ENCODE peak calls at places on chromosomes 3 and 15, in seven cellular contexts. R is pancreas, H is RWPE1, J is psoas muscle, O is H1, Z is cardiac muscle cell, U is right atrium auricular region. W is an unnamed sample.

GRCh38 chr3:111326144-111326995 is 215.6 kb upstream of the CD96 start:
- DNase-seq in R (no peak), H (no peak), J (no peak), O (no peak), Z (peak; percentile 43), U (no peak), W (no peak)

GRCh38 chr15:78934063-78935023 is 10.5 kb downstream of the CTSH start:
- DNase-seq in R (no peak), H (no peak), J (no peak), O (no peak), Z (peak; percentile 55), U (peak; percentile 67), W (no peak)

GRCh38 chr3:148074916-148075315 is 622.8 kb upstream of the AGTR1 start:
- DNase-seq in R (no peak), H (no peak), J (no peak), O (no peak), Z (no peak), U (no peak), W (no peak)

GRCh38 chr15:67906382-67906781 is 66.5 kb upstream of the RNU6-1 start:
- DNase-seq in R (no peak), H (no peak), J (no peak), O (no peak), Z (peak; percentile 57), U (no peak), W (no peak)

GRCh38 chr3:126154391-126155279 is 25.8 kb downstream of the ALDH1L1 start:
- DNase-seq in R (no peak), H (no peak), J (no peak), O (no peak), Z (no peak), U (peak; percentile 53), W (no peak)

GRCh38 chr3:54356299-54357037 is 234.1 kb downstream of the CACNA2D3 start:
- DNase-seq in R (no peak), H (no peak), J (peak; percentile 18), O (no peak), Z (peak; percentile 43), U (no peak), W (no peak)

GRCh38 chr3:29686889-29687592 is 406.2 kb downstream of the RBMS3 start:
- DNase-seq in R (no peak), H (no peak), J (no peak), O (no peak), Z (peak; percentile 88), U (no peak), W (no peak)

GRCh38 chr3:11909726-11910125 is 63.0 kb upstream of the TAMM41 start:
- DNase-seq in R (no peak), H (no peak), J (no peak), O (no peak), Z (no peak), U (no peak), W (no peak)

GRCh38 chr3:84904819-84905555 is 53.8 kb upstream of the CADM2 start:
- DNase-seq in R (no peak), H (no peak), J (peak; percentile 46), O (no peak), Z (no peak), U (no peak), W (no peak)

GRCh38 chr15:81157195-81157938 is 23.3 kb downstream of the CFAP161 start:
- DNase-seq in R (no peak), H (no peak), J (no peak), O (no peak), Z (no peak), U (no peak), W (no peak)

GRCh38 chr15:100665570-100665969 is 63.2 kb downstream of the ASB7 start:
- DNase-seq in R (no peak), H (peak; percentile 10), J (no peak), O (no peak), Z (peak; percentile 59), U (no peak), W (no peak)

GRCh38 chr3:189304465-189305341 is 132.9 kb downstream of the TPRG1 start:
- DNase-seq in R (peak; percentile 72), H (peak; percentile 89), J (no peak), O (peak; percentile 43), Z (peak; percentile 13), U (no peak), W (peak; percentile 28)

GRCh38 chr3:32816439-32817194 is 1.2 kb upstream of the TRIM71 start:
- DNase-seq in R (no peak), H (no peak), J (no peak), O (peak; percentile 82), Z (peak; percentile 19), U (no peak), W (no peak)

GRCh38 chr3:52529376-52530333 is 4.0 kb downstream of the NT5DC2 start:
- DNase-seq in R (no peak), H (no peak), J (no peak), O (no peak), Z (peak; percentile 86), U (peak; percentile 77), W (no peak)

GRCh38 chr15:88833688-88834087 is 30.5 kb downstream of the ACAN start:
- DNase-seq in R (no peak), H (no peak), J (no peak), O (no peak), Z (peak; percentile 6), U (no peak), W (no peak)

GRCh38 chr3:166810741-166811445 is 569.2 kb downstream of the ZBBX start:
- DNase-seq in R (no peak), H (no peak), J (no peak), O (no peak), Z (no peak), U (no peak), W (no peak)

GRCh38 chr3:12833226-12834161 is 7.9 kb downstream of the RPL32 start:
- DNase-seq in R (no peak), H (no peak), J (no peak), O (no peak), Z (no peak), U (no peak), W (no peak)

GRCh38 chr3:194305356-194306108 is 45.6 kb downstream of the CPN2 start:
- DNase-seq in R (no peak), H (no peak), J (no peak), O (no peak), Z (no peak), U (no peak), W (no peak)

GRCh38 chr3:128969993-128970740 is 23.7 kb downstream of the CFAP92 start:
- DNase-seq in R (peak; percentile 41), H (peak; percentile 31), J (peak; percentile 30), O (no peak), Z (peak; percentile 63), U (no peak), W (peak; percentile 64)

GRCh38 chr3:133843634-133844033 is 38.0 kb downstream of the SRPRB start:
- DNase-seq in R (no peak), H (no peak), J (no peak), O (no peak), Z (peak; percentile 40), U (no peak), W (no peak)

GRCh38 chr3:49900491-49901153 is 3.1 kb downstream of the MST1R start:
- DNase-seq in R (peak; percentile 92), H (peak; percentile 96), J (peak; percentile 71), O (no peak), Z (no peak), U (no peak), W (no peak)

DNA sequence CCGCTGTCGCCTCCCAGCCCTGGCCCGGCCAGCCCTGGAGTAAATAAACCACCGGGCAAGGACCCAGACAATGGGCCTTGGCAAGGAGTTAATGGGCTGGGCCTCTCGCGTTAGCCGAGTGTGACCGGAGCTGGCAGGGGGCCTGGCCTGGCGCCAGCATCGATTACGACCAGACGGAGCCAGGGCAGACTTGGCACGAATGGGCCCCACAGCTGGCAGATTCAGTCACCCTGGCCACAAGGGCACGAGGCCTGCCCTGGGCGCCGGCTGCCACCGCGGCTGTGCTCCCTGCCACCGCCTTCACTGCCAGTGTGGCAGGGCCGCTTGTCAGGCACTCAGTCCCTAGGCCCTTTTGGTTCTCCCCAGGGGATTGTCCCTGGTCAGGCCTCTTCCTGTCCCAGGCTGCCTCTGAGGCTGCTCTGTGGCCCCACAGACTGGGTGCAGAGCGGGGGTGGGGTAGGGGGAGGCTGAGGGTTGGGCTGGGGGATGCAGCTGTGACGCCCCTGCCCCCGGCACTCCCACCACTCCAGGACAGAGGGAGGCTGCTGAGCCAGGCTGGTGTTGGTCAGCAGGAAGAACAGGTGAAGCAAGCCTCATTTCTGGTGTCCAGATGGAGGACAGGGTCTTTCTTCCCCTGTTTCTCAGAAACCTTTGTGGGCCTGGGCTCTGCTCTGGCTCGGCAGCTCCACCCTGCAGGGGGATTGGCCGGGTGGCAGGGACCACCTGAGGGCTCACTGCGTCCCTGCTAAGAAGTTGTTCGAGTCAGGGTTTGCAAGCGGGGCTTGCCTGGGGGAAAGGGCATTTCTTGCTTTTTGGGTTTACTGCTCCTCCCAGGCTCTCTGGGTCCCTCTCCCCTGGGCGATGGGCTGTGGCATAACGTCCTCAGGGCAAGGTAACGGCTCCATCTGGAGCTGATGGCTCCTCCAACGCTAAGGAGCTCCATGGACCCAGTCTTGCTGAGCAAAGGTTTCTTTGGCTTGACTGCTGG is 30.5 kb upstream of the SRP14 start:
- DNase-seq in R (peak; percentile 100), H (peak; percentile 69), J (peak; percentile 93), O (no peak), Z (peak; percentile 72), U (peak; percentile 82), W (no peak)
- H3K27ac ChIP-seq in R (peak overlapping the region; percentile 77), H (peak overlapping the region; percentile 81), J (peak overlapping the region; percentile 78), O (no peak overlapping the region), Z (peak overlapping the region; percentile 79), U (peak overlapping the region; percentile 58), W (no peak overlapping the region)

GRCh38 chr3:159340877-159341500 is 539.1 kb downstream of the MFSD1 start:
- DNase-seq in R (no peak), H (no peak), J (no peak), O (no peak), Z (peak; percentile 21), U (no peak), W (no peak)
- H3K27ac ChIP-seq in R (no peak overlapping the region), H (no peak overlapping the region), J (no peak overlapping the region), O (no peak overlapping the region), Z (no peak overlapping the region), U (no peak overlapping the region), W (no peak overlapping the region)

GRCh38 chr3:141500397-141500796 is 13.6 kb downstream of the RASA2 start:
- DNase-seq in R (no peak), H (no peak), J (no peak), O (no peak), Z (no peak), U (no peak), W (no peak)
- H3K27ac ChIP-seq in R (no peak overlapping the region), H (no peak overlapping the region), J (no peak overlapping the region), O (no peak overlapping the region), Z (no peak overlapping the region), U (no peak overlapping the region), W (peak overlapping the region; percentile 73)

DNA sequence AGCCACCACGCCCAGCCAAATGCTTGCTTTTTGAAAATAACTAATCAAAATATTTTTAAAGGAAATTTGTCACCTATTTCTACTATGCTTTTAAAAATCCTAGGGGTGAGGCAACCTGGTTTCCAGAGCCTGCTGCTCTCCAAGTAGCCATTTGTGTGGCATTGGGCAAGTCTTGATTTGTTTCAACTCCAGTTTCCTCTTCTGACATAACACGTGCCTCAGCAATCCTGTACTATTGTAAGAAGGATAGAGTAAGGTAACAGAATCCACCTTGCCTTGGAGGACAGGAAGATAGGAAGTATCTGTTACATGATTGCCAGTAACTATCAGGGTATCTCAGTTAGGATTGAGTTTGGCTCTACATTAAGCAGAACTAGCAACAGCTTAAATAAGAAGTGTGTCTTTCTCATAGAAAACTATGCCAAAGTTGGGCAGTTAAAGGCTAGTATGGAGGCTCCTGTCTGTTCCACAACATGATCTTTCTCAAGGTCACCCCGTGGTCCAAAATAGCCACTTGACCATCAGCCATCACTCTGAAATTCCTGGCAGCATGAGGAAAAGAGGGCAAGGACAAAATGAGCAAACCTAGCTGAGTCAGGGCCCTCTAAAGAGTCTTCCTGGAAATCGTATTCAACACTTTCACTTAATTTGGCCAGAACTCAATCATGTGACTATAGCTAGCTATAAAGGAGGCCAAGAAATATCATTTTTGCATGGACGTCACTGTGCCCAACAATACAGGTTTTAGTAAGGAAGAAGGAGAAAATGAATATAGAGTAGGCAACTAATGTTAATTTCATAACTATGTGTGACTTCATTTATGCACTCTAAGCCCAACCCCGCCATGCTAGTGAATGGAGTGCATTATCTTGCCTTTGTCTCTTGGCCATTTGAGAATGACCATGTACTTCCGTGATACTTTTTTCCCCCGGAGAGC is 66.1 kb downstream of the HMG20A start:
- DNase-seq in R (no peak), H (no peak), J (no peak), O (no peak), Z (peak; percentile 39), U (no peak), W (no peak)
- H3K27ac ChIP-seq in R (no peak overlapping the region), H (peak overlapping the region; percentile 58), J (peak overlapping the region; percentile 68), O (no peak overlapping the region), Z (peak overlapping the region; percentile 36), U (peak overlapping the region; percentile 54), W (no peak overlapping the region)

W was measured in naive thymus-derived CD4-positive, alpha-beta T cell.